ENCODE peak calls at places on chromosome 10, in nine cellular contexts. P is keratinocyte, A is fibroblast of lung, B is stomach, I is DND-41, M is skeletal muscle cell, H is A549, T is neural progenitor cell, G is Karpas-422. Y is an unnamed sample.

GRCh38 chr10:33152146-33152545 is 182.3 kb downstream of the NRP1 start:
- DNase-seq in M (no peak), B (no peak), I (no peak), A (no peak), H (no peak), P (no peak), G (no peak), T (no peak), Y (no peak)

GRCh38 chr10:119031496-119032059 is 2.1 kb downstream of the NANOS1 start:
- DNase-seq in I (no peak), H (no peak), A (peak), P (no peak), G (no peak), M (no peak), B (no peak), T (no peak), Y (peak)

GRCh38 chr10:6460861-6461409 is 119.1 kb downstream of the PRKCQ start:
- DNase-seq in H (no peak), I (no peak), B (no peak), G (no peak), A (no peak), P (no peak), M (no peak), T (no peak), Y (no peak)

GRCh38 chr10:80289451-80290287 is at the start of gene MAT1A:
- DNase-seq in A (peak), I (no peak), P (no peak), M (no peak), H (peak), G (no peak), T (no peak), B (no peak), Y (peak)

GRCh38 chr10:121910673-121911420 is 17.0 kb downstream of the ATE1 start:
- DNase-seq in I (no peak), M (no peak), P (no peak), G (no peak), H (peak), B (no peak), T (no peak), A (peak), Y (no peak)

GRCh38 chr10:123576706-123577105 is 89.4 kb upstream of the GPR26 start:
- DNase-seq in H (no peak), P (no peak), T (no peak), G (no peak), A (no peak), M (no peak), I (no peak), B (no peak), Y (peak)

GRCh38 chr10:75803816-75804576 is 372.6 kb downstream of the LRMDA start:
- DNase-seq in H (no peak), P (no peak), M (peak), A (no peak), T (no peak), I (no peak), B (no peak), G (no peak), Y (no peak)

GRCh38 chr10:124449170-124450009 is 445 bp downstream of the NKX1-2 start:
- DNase-seq in T (peak), P (no peak), M (no peak), H (no peak), G (no peak), B (no peak), I (no peak), A (no peak), Y (peak)

GRCh38 chr10:86345296-86346168 is 21.1 kb downstream of the GRID1 start:
- DNase-seq in T (peak), I (no peak), M (no peak), P (peak), B (no peak), A (no peak), G (no peak), H (peak), Y (peak)

GRCh38 chr10:127117125-127117524 is 79.3 kb downstream of the INSYN2A start:
- DNase-seq in B (peak), I (peak), M (peak), P (peak), A (peak), H (peak), G (peak), T (peak), Y (peak)

GRCh38 chr10:68566955-68567354 is 6.8 kb downstream of the TET1 start:
- DNase-seq in G (no peak), A (no peak), B (no peak), H (no peak), P (no peak), I (no peak), M (no peak), T (no peak), Y (no peak)

GRCh38 chr10:104351919-104352318 is 1.7 kb upstream of the CFAP58 start:
- DNase-seq in M (no peak), B (no peak), A (no peak), P (no peak), H (no peak), I (no peak), G (no peak), T (no peak), Y (no peak)
- H3K4me3 ChIP-seq in M (no peak), B (no peak), A (no peak), P (no peak), H (no peak), I (no peak), G (peak), T (no peak), Y (no peak)

GRCh38 chr10:46556515-46557318 is at the start of gene GPRIN2:
- DNase-seq in I (peak), B (peak), M (no peak), H (no peak), G (no peak), A (no peak), T (peak), P (no peak), Y (peak)
- H3K4me3 ChIP-seq in I (no peak), B (peak), M (peak), H (peak), G (no peak), A (no peak), T (peak), P (peak), Y (peak)

GRCh38 chr10:84194424-84195043 is at the start of gene CDHR1:
- DNase-seq in T (peak), G (no peak), A (no peak), B (no peak), H (no peak), P (no peak), M (no peak), I (no peak), Y (peak)
- H3K4me3 ChIP-seq in T (peak), G (no peak), A (no peak), B (peak), H (peak), P (peak), M (peak), I (no peak), Y (peak)

DNA sequence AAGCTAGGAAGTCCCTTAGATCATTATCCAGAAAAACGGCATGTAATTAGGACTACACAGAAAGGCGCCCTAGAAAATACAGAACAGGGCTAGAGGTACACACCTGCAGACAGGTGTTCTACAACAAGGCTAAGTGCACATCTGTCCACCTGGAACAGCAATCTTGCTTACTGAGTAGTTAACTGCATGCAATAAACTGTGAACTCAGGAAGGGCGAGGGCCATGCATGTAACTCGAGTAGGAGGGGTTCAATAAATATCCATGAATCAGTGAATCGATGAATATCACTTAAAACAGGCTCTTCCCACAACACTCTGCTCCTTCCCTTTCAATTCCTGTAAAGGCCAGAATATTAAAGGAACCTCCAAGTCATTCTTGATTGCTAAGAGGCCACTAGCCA is 22.0 kb downstream of the FAM171A1 start:
- DNase-seq in P (no peak), I (no peak), H (no peak), B (no peak), A (no peak), T (no peak), M (no peak), G (no peak), Y (no peak)
- H3K4me3 ChIP-seq in P (no peak), I (no peak), H (no peak), B (peak), A (peak), T (no peak), M (peak), G (no peak), Y (no peak)

GRCh38 chr10:24104895-24105294 is 104.0 kb upstream of the KIAA1217 start:
- DNase-seq in B (no peak), G (no peak), I (no peak), H (no peak), A (no peak), T (no peak), M (no peak), P (no peak), Y (no peak)
- H3K4me3 ChIP-seq in B (no peak), G (no peak), I (no peak), H (no peak), A (no peak), T (no peak), M (no peak), P (no peak), Y (no peak)

GRCh38 chr10:99779335-99779734 is 3.1 kb upstream of the ABCC2 start:
- DNase-seq in H (peak), T (no peak), P (no peak), A (peak), B (no peak), I (no peak), M (peak), G (no peak), Y (no peak)
- H3K4me3 ChIP-seq in H (peak), T (no peak), P (peak), A (no peak), B (no peak), I (no peak), M (peak), G (no peak), Y (no peak)

GRCh38 chr10:17423641-17424186 is 30.7 kb downstream of the ST8SIA6 start:
- DNase-seq in P (no peak), T (peak), M (no peak), G (no peak), A (no peak), B (no peak), H (no peak), I (no peak), Y (no peak)

GRCh38 chr10:17428096-17428615 is 26.2 kb downstream of the ST8SIA6 start:
- DNase-seq in T (peak), H (no peak), A (no peak), I (no peak), G (no peak), M (no peak), P (no peak), B (no peak), Y (no peak)

GRCh38 chr10:17427201-17427600 is 27.2 kb downstream of the ST8SIA6 start:
- DNase-seq in B (no peak), P (no peak), A (no peak), G (no peak), M (no peak), I (no peak), T (no peak), H (no peak), Y (no peak)

GRCh38 chr10:17426263-17426600 is 28.2 kb downstream of the ST8SIA6 start:
- DNase-seq in G (no peak), H (no peak), M (no peak), I (no peak), B (no peak), P (no peak), A (no peak), T (no peak), Y (no peak)

GRCh38 chr10:17425584-17426262 is 28.7 kb downstream of the ST8SIA6 start:
- DNase-seq in B (no peak), G (no peak), I (no peak), A (no peak), H (no peak), T (no peak), P (no peak), M (no peak), Y (no peak)
- H3K4me3 ChIP-seq in B (no peak), G (no peak), I (no peak), A (no peak), H (no peak), T (no peak), P (no peak), M (no peak), Y (no peak)

GRCh38 chr10:133379152-133379800 is at the start of gene PAOX:
- DNase-seq in T (peak), A (peak), B (peak), M (no peak), H (peak), I (no peak), P (no peak), G (peak), Y (peak)

GRCh38 chr10:133378251-133379096 is 588 bp upstream of the PAOX start:
- DNase-seq in P (no peak), B (peak), M (no peak), T (peak), H (peak), A (peak), G (peak), I (peak), Y (peak)

GRCh38 chr10:133375357-133376115 is 2.4 kb upstream of the ECHS1 start:
- DNase-seq in P (no peak), T (no peak), G (no peak), A (no peak), B (no peak), M (no peak), H (no peak), I (no peak), Y (no peak)

GRCh38 chr10:133377818-133378250 is 1.2 kb upstream of the PAOX start:
- DNase-seq in A (no peak), P (no peak), B (no peak), T (no peak), M (no peak), I (no peak), G (no peak), H (no peak), Y (no peak)

DNA sequence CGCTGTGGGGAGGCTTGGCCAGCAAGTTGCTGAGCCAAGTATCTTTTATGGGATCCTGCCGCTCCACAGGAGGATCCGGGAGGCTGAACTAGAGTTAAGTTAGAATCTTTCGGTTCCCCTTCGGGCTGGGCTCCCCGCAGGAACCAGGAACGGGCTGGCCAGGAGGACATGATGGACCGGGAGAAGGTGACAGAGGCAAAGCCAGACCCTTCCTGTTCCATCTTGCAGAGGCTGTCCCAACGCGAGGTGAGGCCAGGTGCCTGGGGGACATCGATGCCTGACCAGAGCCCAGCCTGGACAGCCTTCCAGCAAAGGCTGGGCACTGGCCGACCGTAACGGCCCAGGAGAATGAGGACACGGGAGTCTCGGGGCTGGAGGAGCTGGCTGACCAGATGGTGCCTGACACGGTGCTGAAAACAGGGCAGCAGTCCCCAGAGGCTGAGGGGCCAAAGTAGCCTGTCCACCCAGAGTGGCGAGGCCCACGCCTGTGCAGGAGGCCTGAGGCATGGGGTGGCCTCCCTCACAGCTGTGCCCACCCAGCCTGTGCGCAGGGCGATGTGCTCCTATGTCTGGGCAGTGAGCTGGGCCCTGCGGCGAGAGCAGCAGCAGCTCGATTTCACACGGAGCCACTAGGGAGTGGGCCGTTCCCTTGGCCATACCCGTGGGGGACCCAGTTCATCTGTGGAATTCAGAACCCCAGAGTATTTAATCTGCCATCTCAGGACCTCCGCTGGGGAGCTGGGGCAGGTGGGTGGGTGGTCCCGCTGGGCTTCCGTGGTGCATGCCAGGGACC is 1.8 kb upstream of the PAOX start:
- DNase-seq in P (no peak), B (no peak), H (no peak), T (no peak), I (no peak), G (no peak), A (no peak), M (no peak), Y (no peak)
- H3K4me3 ChIP-seq in P (no peak), B (peak), H (no peak), T (no peak), I (no peak), G (no peak), A (no peak), M (no peak), Y (no peak)

Y was measured in endodermal cell.